ENCODE peak calls at places on chromosomes 16 and 17, in nine cellular contexts. R is HL-60, D is spleen, G is prostate gland, I is transverse colon, K is GM23338, V is sigmoid colon, L is breast epithelium, S is HCT116. M is an unnamed sample.

GRCh38 chr17:80855968-80856862 is 135.4 kb upstream of the CHMP6 start:
- DNase-seq in I (peak), L (peak), V (peak), K (no peak), S (peak), R (peak), D (peak), G (no peak), M (peak)

GRCh38 chr17:7445011-7445927 is at the start of gene CHRNB1:
- DNase-seq in R (no peak), D (peak), I (peak), S (peak), K (peak), V (peak), L (peak), G (no peak), M (no peak)

GRCh38 chr16:68356249-68356918 is 45.6 kb downstream of the PRMT7 start:
- DNase-seq in D (no peak), V (no peak), K (no peak), G (no peak), I (peak), L (no peak), S (no peak), R (peak), M (no peak)

GRCh38 chr16:10575506-10576130 is 4.8 kb downstream of the EMP2 start:
- DNase-seq in S (no peak), L (no peak), K (no peak), I (no peak), R (no peak), G (no peak), D (no peak), V (no peak), M (no peak)

GRCh38 chr17:48113201-48113676 is 5.7 kb downstream of the SNX11 start:
- DNase-seq in S (no peak), K (no peak), G (no peak), R (peak), V (no peak), D (peak), L (no peak), I (no peak), M (no peak)

GRCh38 chr17:42313773-42314566 is 25.7 kb downstream of the STAT5A start:
- DNase-seq in L (peak), S (no peak), K (no peak), I (no peak), D (no peak), V (no peak), R (no peak), G (no peak), M (no peak)

GRCh38 chr17:49548506-49549310 is 27.0 kb upstream of the NXPH3 start:
- DNase-seq in L (no peak), V (no peak), K (peak), D (peak), R (no peak), S (peak), G (no peak), I (no peak), M (no peak)

GRCh38 chr17:35127751-35128514 is 6.5 kb downstream of the FNDC8 start:
- DNase-seq in G (no peak), V (peak), D (no peak), L (no peak), R (no peak), S (no peak), I (no peak), K (no peak), M (no peak)

GRCh38 chr17:5877948-5878347 is 192.2 kb upstream of the WSCD1 start:
- DNase-seq in L (no peak), D (no peak), V (no peak), S (no peak), G (peak), I (no peak), K (no peak), R (no peak), M (no peak)

GRCh38 chr16:12064291-12064690 is 87.8 kb downstream of the SNX29 start:
- DNase-seq in V (no peak), L (no peak), I (no peak), S (no peak), D (no peak), K (no peak), G (no peak), R (no peak), M (no peak)

GRCh38 chr16:3458852-3459361 is 15.4 kb downstream of the NAA60 start:
- DNase-seq in V (no peak), D (no peak), G (no peak), L (no peak), K (no peak), S (no peak), R (peak), I (peak), M (no peak)

GRCh38 chr16:55572439-55572838 is 6.0 kb downstream of the CAPNS2 start:
- DNase-seq in K (peak), V (no peak), G (no peak), L (no peak), D (no peak), R (no peak), S (no peak), I (no peak), M (no peak)

GRCh38 chr16:17312100-17312732 is 158.5 kb downstream of the XYLT1 start:
- DNase-seq in S (peak), G (peak), D (no peak), I (peak), V (peak), L (peak), R (no peak), K (no peak), M (no peak)

GRCh38 chr17:81246343-81246670 is 7.2 kb downstream of the NDUFAF8 start:
- DNase-seq in K (no peak), L (no peak), R (no peak), V (no peak), I (no peak), D (no peak), G (no peak), S (no peak), M (no peak)

GRCh38 chr17:18039535-18040286 is 503 bp downstream of the GID4 start:
- DNase-seq in G (no peak), D (no peak), R (no peak), K (peak), V (peak), I (peak), L (peak), S (no peak), M (no peak)

GRCh38 chr16:52498640-52499039 is 48.3 kb downstream of the TOX3 start:
- DNase-seq in V (no peak), S (no peak), G (no peak), L (no peak), I (peak), R (no peak), D (no peak), K (peak), M (no peak)

GRCh38 chr17:2563061-2563460 is 30.4 kb upstream of the PAFAH1B1 start:
- DNase-seq in D (no peak), R (no peak), I (no peak), S (no peak), V (no peak), G (peak), K (no peak), L (no peak), M (no peak)

DNA sequence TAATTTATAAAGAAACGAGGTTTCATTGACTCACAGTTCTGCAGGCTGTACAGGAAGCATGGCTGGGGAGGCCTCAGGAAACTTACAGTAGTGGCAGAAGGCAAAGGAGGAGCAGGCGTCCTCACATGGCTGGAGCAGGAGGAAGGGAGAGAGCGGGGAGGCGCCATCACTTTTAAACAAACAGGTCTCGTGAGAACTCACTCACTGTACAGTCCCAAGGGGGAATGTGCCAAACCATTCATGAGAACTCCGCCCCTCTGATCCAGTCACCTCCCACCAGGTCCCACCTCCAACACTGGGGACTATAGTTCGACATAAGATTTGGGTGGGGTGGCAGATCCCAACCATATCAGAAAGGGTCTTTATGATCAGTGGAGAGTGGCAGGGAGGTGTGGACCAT is 392.4 kb upstream of the TNRC6C start:
- DNase-seq in D (peak), V (no peak), G (no peak), S (no peak), R (no peak), I (no peak), K (no peak), L (no peak), M (no peak)
- TF ChIP-seq POLR2AphosphoS5 in D (no peak), V (no peak), G (no peak), S (no peak), R (no peak), I (no peak), K (no peak), L (no peak), M (no peak)

GRCh38 chr16:89004209-89004831 is 27.3 kb upstream of the CBFA2T3 start:
- DNase-seq in L (no peak), D (peak), G (no peak), I (no peak), K (no peak), V (no peak), S (no peak), R (peak), M (no peak)
- TF ChIP-seq POLR2AphosphoS5 in L (no peak), D (peak), G (no peak), I (no peak), K (no peak), V (no peak), S (no peak), R (peak), M (no peak)

DNA sequence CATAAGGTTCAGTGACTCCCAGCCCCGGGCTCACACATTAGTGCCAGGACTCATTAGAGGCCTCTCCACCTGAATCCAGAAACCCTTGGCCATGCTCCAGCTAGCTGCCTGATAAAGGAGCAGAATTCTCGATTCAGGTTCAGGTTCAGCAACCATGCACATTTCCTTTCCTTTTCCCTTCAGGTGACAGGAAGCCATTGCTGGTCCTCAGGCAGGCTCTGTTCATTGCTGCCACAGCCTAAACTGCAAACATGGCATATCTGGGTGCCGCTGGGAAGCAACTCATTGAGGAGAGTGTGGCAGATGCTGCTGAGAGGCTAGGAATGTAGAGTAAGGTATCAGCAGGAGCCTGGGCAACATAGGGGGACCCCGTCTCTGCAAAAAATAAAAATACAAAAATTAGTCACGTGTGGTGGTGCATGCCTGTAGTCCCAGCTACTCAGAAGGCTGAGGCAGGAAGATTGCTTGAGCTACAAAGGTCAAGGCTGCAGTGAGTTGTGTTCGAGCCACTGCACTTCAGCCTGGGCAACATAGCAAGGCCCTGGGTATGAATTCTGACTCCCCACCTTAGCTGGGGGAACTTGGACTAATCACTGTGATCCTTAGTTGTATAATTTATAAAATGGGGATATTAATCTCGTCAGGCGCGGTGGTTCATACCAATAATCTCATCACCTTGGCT is 28.7 kb downstream of the ARL4D start:
- DNase-seq in G (no peak), D (no peak), K (no peak), S (no peak), V (no peak), I (no peak), R (no peak), L (no peak), M (no peak)
- TF ChIP-seq POLR2AphosphoS5 in G (no peak), D (no peak), K (no peak), S (no peak), V (no peak), I (no peak), R (no peak), L (no peak), M (no peak)

DNA sequence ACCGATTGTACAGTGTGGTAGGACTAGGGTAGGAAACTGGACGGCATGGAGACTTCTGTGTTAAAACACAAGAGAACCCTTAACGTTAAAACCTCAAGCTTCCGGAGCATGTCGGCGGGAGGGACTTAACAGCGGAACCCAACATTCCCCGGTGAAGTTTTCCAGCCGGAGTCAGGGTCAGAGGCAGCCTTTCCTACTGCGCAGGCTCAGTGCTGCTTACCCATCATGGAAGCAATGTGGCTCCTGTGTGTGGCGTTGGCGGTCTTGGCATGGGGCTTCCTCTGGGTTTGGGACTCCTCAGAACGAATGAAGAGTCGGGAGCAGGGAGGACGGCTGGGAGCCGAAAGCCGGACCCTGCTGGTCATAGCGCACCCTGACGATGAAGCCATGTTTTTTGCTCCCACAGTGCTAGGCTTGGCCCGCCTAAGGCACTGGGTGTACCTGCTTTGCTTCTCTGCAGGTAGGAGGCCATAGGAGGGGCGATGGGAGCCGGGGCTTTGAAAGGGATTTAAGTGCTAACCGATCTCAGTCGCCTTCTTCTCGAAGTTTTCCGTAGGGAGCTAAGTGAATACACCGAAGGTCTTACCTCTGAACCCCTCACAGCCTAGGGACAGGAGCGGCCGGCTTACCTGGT is at the start of gene PIGL:
- DNase-seq in L (peak), I (peak), D (peak), G (peak), S (peak), K (peak), V (peak), R (peak), M (peak)
- TF ChIP-seq POLR2AphosphoS5 in L (peak), I (peak), D (peak), G (peak), S (peak), K (peak), V (peak), R (peak), M (peak)